ENCODE peak calls at places on chromosomes 4 and X, in four cellular contexts. G is ACHN, Y is substantia nigra, V is fibroblast of villous mesenchyme. K is an unnamed sample.

GRCh38 chr4:100421356-100421978 is 96.4 kb downstream of the EMCN start:
- DNase-seq in Y (no peak), V (peak), G (peak), K (peak)

GRCh38 chrX:153685751-153686676 is 1.7 kb upstream of the SLC6A8 start:
- DNase-seq in V (no peak), G (no peak), Y (no peak), K (no peak)

GRCh38 chr4:123526511-123526910 is 129.9 kb downstream of the SPRY1 start:
- DNase-seq in V (no peak), G (no peak), Y (no peak), K (no peak)

GRCh38 chr4:165909947-165910346 is 36.9 kb downstream of the TLL1 start:
- DNase-seq in V (peak), Y (no peak), G (no peak), K (no peak)

GRCh38 chr4:88320174-88320779 is 35.9 kb upstream of the PPM1K start:
- DNase-seq in Y (no peak), G (peak), V (no peak), K (peak)

GRCh38 chr4:150325872-150326271 is 247.6 kb downstream of the DCLK2 start:
- DNase-seq in V (no peak), G (no peak), Y (no peak), K (no peak)

GRCh38 chrX:118968031-118968430 is 6.4 kb upstream of the LONRF3 start:
- DNase-seq in G (no peak), Y (no peak), V (no peak), K (peak)

GRCh38 chr4:38469410-38469809 is 194.6 kb upstream of the KLF3 start:
- DNase-seq in V (no peak), G (no peak), Y (no peak), K (no peak)

GRCh38 chr4:59102311-59102710 is 1992.1 kb upstream of the IGFBP7 start:
- DNase-seq in V (no peak), G (no peak), Y (no peak), K (no peak)

GRCh38 chr4:184457530-184458249 is 16.7 kb downstream of the IRF2 start:
- DNase-seq in V (no peak), Y (no peak), G (no peak), K (no peak)

GRCh38 chrX:140572724-140573123 is 67.9 kb upstream of the SOX3 start:
- DNase-seq in Y (peak), G (peak), V (peak), K (peak)

GRCh38 chr4:156949373-156949814 is 22.2 kb downstream of the PDGFC start:
- DNase-seq in V (peak), Y (no peak), G (peak), K (peak)

GRCh38 chr4:69032847-69033638 is 63.2 kb upstream of the UGT2B7 start:
- DNase-seq in Y (no peak), V (no peak), G (peak), K (peak)

GRCh38 chr4:75004755-75005668 is 72.1 kb downstream of the PARM1 start:
- DNase-seq in G (no peak), V (no peak), Y (no peak), K (peak)

GRCh38 chr4:151677193-151677592 is 83.6 kb downstream of the GATB start:
- DNase-seq in G (no peak), Y (no peak), V (no peak), K (no peak)

GRCh38 chr4:110970642-110971041 is 347.8 kb upstream of the PITX2 start:
- DNase-seq in Y (no peak), V (peak), G (peak), K (peak)

GRCh38 chrX:2665387-2666304 is 25.4 kb upstream of the CD99 start:
- DNase-seq in V (no peak), G (no peak), Y (no peak), K (no peak)

GRCh38 chr4:53098681-53099121 is 236.6 kb downstream of the RASL11B start:
- DNase-seq in Y (no peak), V (peak), G (no peak), K (peak)

GRCh38 chr4:154982187-154983047 is 201.3 kb downstream of the RBM46 start:
- DNase-seq in G (peak), Y (peak), V (peak), K (peak)

GRCh38 chr4:138242076-138242829 is at the start of gene SLC7A11:
- DNase-seq in Y (peak), G (peak), V (peak), K (peak)

GRCh38 chr4:27040351-27040750 is 179.7 kb downstream of the STIM2 start:
- DNase-seq in Y (no peak), V (no peak), G (no peak), K (no peak)

GRCh38 chr4:26719954-26720552 is 136.2 kb downstream of the TBC1D19 start:
- DNase-seq in G (peak), V (peak), Y (no peak), K (peak)

GRCh38 chr4:102825261-102826071 is 1.9 kb downstream of the UBE2D3 start:
- DNase-seq in Y (peak), G (peak), V (peak), K (peak)

GRCh38 chrX:30270639-30271038 is 23.7 kb downstream of the MAGEB1 start:
- DNase-seq in Y (no peak), G (no peak), V (no peak), K (no peak)

GRCh38 chr4:141933978-141934377 is 297.6 kb downstream of the IL15 start:
- DNase-seq in G (no peak), V (no peak), Y (no peak), K (peak)

GRCh38 chr4:100081511-100081910 is 108.8 kb downstream of the DDIT4L start:
- DNase-seq in V (no peak), G (no peak), Y (no peak), K (peak)

GRCh38 chrX:134459683-134460004 is 321 bp upstream of the HPRT1 start:
- DNase-seq in G (peak), Y (no peak), V (no peak), K (no peak)

GRCh38 chrX:151384807-151385206 is 12.2 kb upstream of the VMA21 start:
- DNase-seq in Y (peak), G (no peak), V (no peak), K (no peak)

GRCh38 chr4:158131037-158131436 is 41.8 kb downstream of the GASK1B start:
- DNase-seq in Y (no peak), G (no peak), V (peak), K (no peak)

GRCh38 chr4:184568770-184569169 is 80.5 kb downstream of the CASP3 start:
- DNase-seq in G (no peak), V (no peak), Y (no peak), K (no peak)

GRCh38 chr4:106529348-106530033 is 160.9 kb upstream of the GIMD1 start:
- DNase-seq in V (no peak), G (no peak), Y (no peak), K (peak)

GRCh38 chrX:41333744-41333993 is 293 bp upstream of the DDX3X start:
- DNase-seq in V (peak), G (peak), Y (no peak), K (peak)

GRCh38 chr4:125140966-125141495 is 173.7 kb upstream of the FAT4 start:
- DNase-seq in G (peak), V (peak), Y (no peak), K (peak)